ENCODE peak calls at places on chromosomes 2 and 18, in six cellular contexts. J is stimulated activated CD8-positive, alpha-beta memory T cell treated with anti-CD3 and anti-CD28 coated beads, Interleukin-12 subunit alpha, Interleukin-12 subunit beta, amount 100 ng/mL, for 1 hour; R is HTR-8/SVneo; U is A172; L is activated CD4-positive, alpha-beta T cell treated with anti-CD3 and anti-CD28 coated beads, Interleukin-2, amount 10 ng/mL, durations not matched to agents 7 days and 5 days; E is GM10248. K is an unnamed sample.

GRCh38 chr2:181393472-181393871 is 63.7 kb upstream of the ITGA4 start:
- DNase-seq in J (no peak), R (peak), U (peak), L (no peak), E (peak), K (no peak)

GRCh38 chr2:186972281-186972970 is 123.5 kb upstream of the ZSWIM2 start:
- DNase-seq in J (no peak), R (no peak), U (no peak), L (no peak), E (no peak), K (no peak)

GRCh38 chr2:235595420-235596010 is 101.7 kb downstream of the AGAP1 start:
- DNase-seq in J (peak), R (peak), U (peak), L (peak), E (peak), K (peak)

GRCh38 chr2:165837122-165837521 is 43.1 kb upstream of the GALNT3 start:
- DNase-seq in J (no peak), R (peak), U (peak), L (no peak), E (no peak), K (no peak)

GRCh38 chr2:12980817-12981216 is 264.1 kb downstream of the TRIB2 start:
- DNase-seq in J (no peak), R (no peak), U (no peak), L (no peak), E (no peak), K (no peak)

GRCh38 chr2:59237311-59237710 is 996.2 kb upstream of the FANCL start:
- DNase-seq in J (no peak), R (no peak), U (peak), L (no peak), E (no peak), K (no peak)

GRCh38 chr2:201517094-201517493 is 65.6 kb downstream of the STRADB start:
- DNase-seq in J (no peak), R (peak), U (no peak), L (no peak), E (no peak), K (peak)

GRCh38 chr2:26300234-26300641 is 45.7 kb upstream of the SELENOI start:
- DNase-seq in J (no peak), R (no peak), U (no peak), L (no peak), E (no peak), K (no peak)

GRCh38 chr18:56130481-56130880 is 507.9 kb downstream of the TXNL1 start:
- DNase-seq in J (no peak), R (no peak), U (no peak), L (no peak), E (no peak), K (no peak)